ENCODE peak calls at places on chromosomes 4 and X, in nine cellular contexts. M is cardiac fibroblast; A is activated B cell treated with CpG ODN at 0.5 μM for 24 hours; C is upper lobe of right lung; P is type B pancreatic cell; Q is AG04450; U is SK-N-SH; N is HFFc6; T is CD4-positive, alpha-beta T cell. D is an unnamed sample.

GRCh38 chr4:8132400-8132799 is 26.2 kb downstream of the ABLIM2 start:
- DNase-seq in N (no peak), Q (no peak), P (no peak), A (no peak), U (no peak), T (no peak), C (no peak), M (no peak), D (no peak)

GRCh38 chr4:124640037-124640730 is 72.3 kb downstream of the ANKRD50 start:
- DNase-seq in C (no peak), N (peak), P (no peak), U (no peak), T (no peak), Q (peak), A (no peak), M (peak), D (no peak)

GRCh38 chr4:2913168-2913567 is 50.0 kb downstream of the NOP14 start:
- DNase-seq in T (no peak), A (no peak), Q (no peak), N (no peak), M (no peak), U (no peak), P (no peak), C (peak), D (no peak)

GRCh38 chrX:77510007-77510406 is 62.8 kb downstream of the FGF16 start:
- DNase-seq in U (no peak), N (no peak), T (no peak), Q (no peak), C (no peak), M (peak), A (no peak), P (no peak), D (no peak)

GRCh38 chr4:138858419-138858818 is 157.2 kb upstream of the NOCT start:
- DNase-seq in P (no peak), N (no peak), T (no peak), A (no peak), M (no peak), U (no peak), Q (no peak), C (no peak), D (no peak)

GRCh38 chrX:123322531-123322930 is 138.5 kb downstream of the GRIA3 start:
- DNase-seq in P (no peak), U (no peak), C (no peak), Q (no peak), T (no peak), N (no peak), M (no peak), A (no peak), D (no peak)

GRCh38 chr4:109411964-109412363 is 21.7 kb upstream of the SEC24B start:
- DNase-seq in N (no peak), A (no peak), Q (no peak), T (no peak), P (no peak), M (no peak), U (no peak), C (no peak), D (no peak)

GRCh38 chr4:187307131-187307530 is 583.5 kb upstream of the FAT1 start:
- DNase-seq in Q (no peak), T (no peak), A (no peak), U (no peak), P (no peak), M (peak), C (no peak), N (peak), D (no peak)

GRCh38 chrX:23292979-23293651 is 41.5 kb upstream of the PTCHD1 start:
- DNase-seq in U (no peak), A (no peak), C (no peak), T (no peak), Q (no peak), N (no peak), P (no peak), M (no peak), D (peak)

GRCh38 chr4:74547042-74547441 is 102.1 kb downstream of the AREG start:
- DNase-seq in C (no peak), M (peak), A (no peak), N (no peak), T (no peak), U (no peak), Q (no peak), P (no peak), D (no peak)

GRCh38 chrX:107025538-107025937 is 25.5 kb upstream of the MORC4 start:
- DNase-seq in A (no peak), T (no peak), U (peak), M (peak), N (peak), C (no peak), P (no peak), Q (no peak), D (peak)

GRCh38 chrX:118839334-118839958 is 15.8 kb downstream of the ZCCHC12 start:
- DNase-seq in T (peak), M (peak), C (peak), U (peak), A (peak), P (peak), N (no peak), Q (no peak), D (no peak)

GRCh38 chrX:38426785-38427184 is 74.4 kb downstream of the OTC start:
- DNase-seq in N (no peak), U (no peak), M (peak), Q (no peak), T (no peak), C (no peak), A (no peak), P (no peak), D (no peak)

GRCh38 chrX:45807572-45808425 is 607.1 kb upstream of the DIPK2B start:
- DNase-seq in M (peak), Q (no peak), C (no peak), P (no peak), N (no peak), U (no peak), T (no peak), A (no peak), D (no peak)

GRCh38 chr4:3098346-3098745 is 23.9 kb downstream of the HTT start:
- DNase-seq in T (no peak), N (no peak), A (no peak), M (no peak), P (no peak), U (no peak), C (no peak), Q (no peak), D (no peak)

GRCh38 chr4:33780952-33781655 is 2463.2 kb downstream of the ARAP2 start:
- DNase-seq in Q (no peak), U (no peak), M (peak), T (no peak), A (no peak), C (no peak), P (no peak), N (peak), D (no peak)

GRCh38 chr4:13920901-13921300 is 293.4 kb upstream of the BOD1L1 start:
- DNase-seq in Q (peak), P (no peak), A (no peak), M (peak), C (no peak), T (no peak), N (peak), U (no peak), D (no peak)

GRCh38 chr4:24917076-24917856 is 4.4 kb upstream of the CCDC149 start:
- DNase-seq in N (no peak), A (no peak), T (no peak), Q (no peak), C (no peak), M (no peak), P (no peak), U (no peak), D (no peak)
- TF ChIP-seq CTCF in N (no peak), A (no peak), T (no peak), Q (no peak), C (no peak), M (no peak), P (no peak), U (no peak), D (no peak)

DNA sequence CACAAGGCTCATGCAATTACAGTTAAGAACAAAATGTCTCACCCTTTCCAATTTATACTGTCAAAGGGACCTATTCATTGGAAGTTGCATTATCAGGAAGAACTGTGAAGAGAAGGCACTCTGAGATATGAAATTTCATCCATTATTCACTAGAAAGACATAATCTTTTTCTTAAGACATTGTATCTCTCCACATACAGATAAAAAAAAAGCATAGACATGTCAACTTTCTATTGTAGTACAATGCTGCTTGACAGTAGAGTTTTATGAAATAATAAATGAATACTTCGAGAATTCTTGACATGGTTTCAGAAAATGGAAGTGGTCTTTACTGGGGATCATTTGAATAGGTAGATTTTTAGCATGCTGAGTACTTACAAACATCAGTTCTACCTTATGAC is 545.0 kb downstream of the TMA16 start:
- DNase-seq in A (no peak), P (no peak), U (no peak), N (no peak), M (no peak), T (no peak), C (no peak), Q (no peak), D (no peak)
- TF ChIP-seq CTCF in A (no peak), P (no peak), U (no peak), N (no peak), M (no peak), T (no peak), C (no peak), Q (no peak), D (no peak)

DNA sequence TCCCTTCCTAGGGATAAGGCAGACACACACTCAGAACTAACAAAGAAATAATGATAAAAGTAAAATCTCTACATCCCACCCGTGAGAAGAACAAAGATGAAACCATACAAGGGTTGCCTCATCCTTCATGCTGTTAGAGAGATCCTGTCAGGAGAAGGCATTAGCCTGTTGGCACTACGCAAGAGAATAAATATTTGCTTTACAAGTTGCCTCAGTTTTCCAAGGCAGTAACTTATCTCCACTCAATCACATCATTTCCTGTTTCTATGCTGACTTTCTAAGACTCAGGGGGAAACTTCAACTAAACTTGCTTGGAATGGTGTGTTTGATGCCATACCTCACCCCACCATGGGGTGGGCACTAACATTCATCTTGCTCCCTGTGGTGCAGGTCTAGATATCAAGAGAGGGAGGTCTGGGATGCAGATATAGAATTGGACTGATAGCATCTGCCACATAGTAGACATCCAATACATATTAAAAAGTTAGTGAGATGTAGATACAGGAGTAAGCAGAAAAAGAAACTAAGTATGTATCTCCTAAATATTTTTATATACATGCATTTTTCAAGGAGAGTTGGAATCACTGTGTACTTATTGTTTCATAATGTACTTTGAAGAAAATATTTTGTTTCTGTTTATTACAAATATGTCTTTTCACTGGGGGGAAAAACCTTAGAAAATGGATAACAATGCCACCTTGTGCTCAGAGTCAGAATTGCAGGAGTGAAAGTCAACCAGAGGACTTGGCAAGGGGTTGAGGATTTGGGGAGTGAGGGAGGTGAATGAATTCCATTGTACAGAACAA is 57.2 kb upstream of the BEX4 start:
- DNase-seq in A (no peak), N (peak), C (no peak), Q (no peak), M (peak), U (peak), P (no peak), T (no peak), D (no peak)
- TF ChIP-seq CTCF in A (no peak), N (peak), C (peak), Q (peak), M (peak), U (peak), P (peak), T (peak), D (peak)

GRCh38 chr4:185204238-185204910 is 574 bp upstream of the CFAP97 start:
- DNase-seq in A (no peak), N (no peak), P (no peak), T (no peak), U (no peak), M (peak), Q (no peak), C (no peak), D (peak)
- TF ChIP-seq CTCF in A (no peak), N (no peak), P (no peak), T (no peak), U (no peak), M (no peak), Q (peak), C (no peak), D (peak)

GRCh38 chrX:93591398-93591797 is 82.0 kb downstream of the NAP1L3 start:
- DNase-seq in N (no peak), C (no peak), A (no peak), Q (no peak), T (no peak), P (no peak), U (no peak), M (no peak), D (no peak)
- TF ChIP-seq CTCF in N (no peak), C (no peak), A (no peak), Q (no peak), T (no peak), P (peak), U (peak), M (no peak), D (peak)

DNA sequence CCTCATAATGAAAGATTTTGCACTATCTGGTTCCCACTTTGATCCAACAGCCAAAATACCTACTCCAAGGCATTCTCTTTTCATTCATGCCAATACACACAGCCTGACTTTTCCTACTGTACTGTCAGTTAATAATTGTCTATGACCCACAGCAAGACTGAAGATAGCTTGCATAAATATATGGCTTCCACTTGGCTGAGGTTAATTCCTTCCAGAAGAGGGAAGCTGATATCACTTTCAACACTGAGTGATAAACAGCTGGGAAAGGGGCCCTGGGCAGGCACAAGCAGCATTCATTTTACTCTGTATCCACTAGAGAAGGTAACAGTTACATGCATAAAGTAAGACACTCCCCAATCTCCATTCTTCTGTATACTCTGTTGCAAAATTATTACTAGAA is 200.2 kb upstream of the UGT8 start:
- DNase-seq in U (no peak), P (no peak), A (no peak), N (no peak), M (no peak), T (no peak), C (no peak), Q (no peak), D (no peak)
- TF ChIP-seq CTCF in U (no peak), P (no peak), A (no peak), N (no peak), M (no peak), T (no peak), C (no peak), Q (no peak), D (no peak)

GRCh38 chr4:875818-876423 is 50.0 kb upstream of the CPLX1 start:
- DNase-seq in P (no peak), N (no peak), T (no peak), U (no peak), C (no peak), Q (no peak), A (no peak), M (no peak), D (no peak)

GRCh38 chr4:878796-879729 is 53.1 kb downstream of the GAK start:
- DNase-seq in M (no peak), T (peak), N (no peak), Q (no peak), P (no peak), A (no peak), C (no peak), U (no peak), D (no peak)

GRCh38 chr4:874971-875817 is 49.3 kb upstream of the CPLX1 start:
- DNase-seq in M (no peak), N (no peak), P (no peak), A (no peak), Q (no peak), T (no peak), U (no peak), C (no peak), D (no peak)

GRCh38 chr4:877502-877901 is 51.6 kb upstream of the CPLX1 start:
- DNase-seq in C (no peak), U (no peak), A (no peak), N (no peak), T (no peak), Q (no peak), M (no peak), P (no peak), D (no peak)

DNA sequence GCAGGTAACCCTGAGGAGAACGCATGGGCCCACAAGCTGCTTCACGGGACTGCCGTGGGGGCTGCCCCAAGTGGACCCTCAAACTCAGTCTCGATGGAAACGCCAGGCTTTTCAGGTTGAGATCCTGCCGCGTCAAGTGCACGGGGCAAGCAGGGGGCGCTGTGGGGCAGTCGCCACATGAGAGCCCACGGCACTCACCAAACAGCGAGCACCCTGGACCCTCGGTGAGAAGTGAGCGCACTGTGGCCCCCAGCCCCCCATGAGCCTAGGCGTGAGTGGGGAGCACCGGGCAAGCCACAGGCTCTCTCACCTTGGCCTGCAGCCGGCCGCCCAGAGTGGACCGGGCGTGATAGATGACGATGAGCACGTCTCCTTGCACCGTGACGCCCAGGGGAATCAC is 50.9 kb upstream of the CPLX1 start:
- DNase-seq in C (no peak), Q (no peak), M (no peak), A (no peak), N (no peak), U (peak), P (no peak), T (no peak), D (no peak)
- TF ChIP-seq CTCF in C (peak), Q (peak), M (peak), A (no peak), N (peak), U (peak), P (peak), T (no peak), D (peak)

GRCh38 chr4:162499478-162499877 is 335.7 kb upstream of the FSTL5 start:
- DNase-seq in Q (no peak), T (no peak), N (no peak), A (no peak), U (peak), P (no peak), M (peak), C (no peak), D (no peak)
- TF ChIP-seq CTCF in Q (peak), T (no peak), N (peak), A (no peak), U (peak), P (peak), M (peak), C (peak), D (peak)

DNA sequence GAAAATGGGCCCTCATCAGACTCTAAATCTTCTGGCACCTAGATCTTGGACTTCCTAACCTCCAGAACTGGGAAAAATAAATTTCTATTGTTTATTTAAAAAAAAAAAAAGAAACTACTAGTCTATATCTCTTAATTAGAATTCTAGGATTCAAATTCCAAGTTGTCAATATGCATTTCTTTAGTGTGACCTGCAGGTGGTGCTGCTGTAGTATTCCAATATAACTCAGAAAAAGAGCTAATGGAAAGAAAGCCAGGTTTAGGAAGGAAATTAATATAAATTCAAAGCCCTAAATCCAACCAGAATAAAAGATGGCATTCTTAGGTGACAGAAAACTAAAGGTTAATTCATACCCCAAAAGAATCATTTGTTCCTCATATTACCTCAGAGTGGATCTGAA is 80.0 kb upstream of the NALF2 start:
- DNase-seq in A (no peak), C (no peak), P (no peak), Q (no peak), U (peak), N (no peak), T (no peak), M (peak), D (no peak)
- TF ChIP-seq CTCF in A (no peak), C (peak), P (peak), Q (peak), U (peak), N (peak), T (no peak), M (peak), D (peak)

D was measured in LNCaP clone FGC.